ENCODE peak calls at places on chromosomes 13 and 19, in seven cellular contexts. W is foreskin fibroblast, Z is SK-N-MC, T is AG09309, I is H1, P is heart right ventricle, A is Caco-2. M is an unnamed sample.

GRCh38 chr19:35911790-35912189 is 3.7 kb upstream of the TYROBP start:
- DNase-seq in T (no peak), Z (no peak), W (no peak), I (no peak), A (no peak), P (no peak), M (peak)

GRCh38 chr13:79226938-79227337 is 179.1 kb downstream of the RBM26 start:
- DNase-seq in T (no peak), W (no peak), I (peak), Z (no peak), A (no peak), P (no peak), M (no peak)

GRCh38 chr13:98429977-98430785 is 146.7 kb downstream of the STK24 start:
- DNase-seq in W (no peak), Z (no peak), P (no peak), I (no peak), T (no peak), A (no peak), M (no peak)

GRCh38 chr13:42649761-42650289 is 75.9 kb downstream of the TNFSF11 start:
- DNase-seq in P (no peak), Z (no peak), I (no peak), A (no peak), W (no peak), T (no peak), M (no peak)

GRCh38 chr13:32134241-32134801 is 102.7 kb downstream of the FRY start:
- DNase-seq in T (no peak), I (no peak), P (no peak), A (no peak), W (peak), Z (no peak), M (no peak)

GRCh38 chr19:5484398-5485285 is 29.4 kb downstream of the ZNRF4 start:
- DNase-seq in P (no peak), T (no peak), I (no peak), W (no peak), A (no peak), Z (no peak), M (peak)

GRCh38 chr13:98142427-98143156 is at the start of gene FARP1:
- DNase-seq in A (peak), P (peak), T (no peak), W (peak), Z (no peak), I (peak), M (peak)

GRCh38 chr19:17686592-17687042 is 1.5 kb downstream of the UNC13A start:
- DNase-seq in T (no peak), Z (no peak), A (no peak), I (peak), P (peak), W (no peak), M (peak)

GRCh38 chr13:91817250-91817649 is 418.8 kb downstream of the GPC5 start:
- DNase-seq in Z (no peak), W (no peak), A (peak), P (no peak), T (no peak), I (no peak), M (no peak)

GRCh38 chr13:67094952-67095351 is 135.2 kb downstream of the PCDH9 start:
- DNase-seq in W (no peak), P (no peak), T (no peak), Z (no peak), I (no peak), A (no peak), M (no peak)

GRCh38 chr19:14369399-14370168 is 11.7 kb upstream of the ADGRE5 start:
- DNase-seq in I (no peak), W (no peak), A (no peak), T (no peak), P (peak), Z (no peak), M (peak)

GRCh38 chr13:60328073-60328472 is 68.9 kb upstream of the TDRD3 start:
- DNase-seq in P (no peak), I (no peak), A (no peak), Z (no peak), W (no peak), T (no peak), M (no peak)

GRCh38 chr13:44388427-44388826 is 14.8 kb downstream of the SERP2 start:
- DNase-seq in W (no peak), T (no peak), Z (no peak), I (no peak), A (peak), P (no peak), M (no peak)

GRCh38 chr13:32253911-32254399 is 61.2 kb downstream of the ZAR1L start:
- DNase-seq in Z (no peak), W (no peak), A (no peak), I (no peak), P (peak), T (no peak), M (no peak)

GRCh38 chr19:45887311-45887710 is 1.4 kb upstream of the IRF2BP1 start:
- DNase-seq in P (no peak), Z (no peak), I (no peak), W (no peak), A (no peak), T (no peak), M (no peak)

GRCh38 chr13:97257800-97258799 is 36.0 kb downstream of the MBNL2 start:
- DNase-seq in A (peak), P (peak), T (peak), Z (no peak), W (peak), I (no peak), M (peak)

GRCh38 chr19:49553451-49554271 is 25.9 kb downstream of the RCN3 start:
- DNase-seq in T (peak), W (peak), I (no peak), A (peak), Z (no peak), P (no peak), M (no peak)

GRCh38 chr13:63643543-63643942 is 2227.9 kb upstream of the PCDH20 start:
- DNase-seq in P (no peak), Z (no peak), I (no peak), A (no peak), W (peak), T (no peak), M (no peak)

GRCh38 chr13:52137489-52137888 is 8.6 kb upstream of the NEK5 start:
- DNase-seq in I (no peak), W (no peak), P (no peak), Z (no peak), T (no peak), A (no peak), M (no peak)

GRCh38 chr13:92346046-92346445 is 880.6 kb upstream of the GPC6 start:
- DNase-seq in P (no peak), W (no peak), Z (no peak), A (no peak), I (no peak), T (no peak), M (no peak)

GRCh38 chr19:1295169-1296012 is 9.7 kb downstream of the EFNA2 start:
- DNase-seq in P (no peak), I (peak), T (no peak), W (no peak), A (no peak), Z (no peak), M (no peak)

GRCh38 chr19:970695-971094 is 13.4 kb upstream of the WDR18 start:
- DNase-seq in W (no peak), P (no peak), T (no peak), A (peak), Z (no peak), I (peak), M (no peak)

GRCh38 chr13:43246382-43246781 is 223.0 kb downstream of the DNAJC15 start:
- DNase-seq in I (no peak), P (no peak), T (no peak), Z (no peak), A (no peak), W (no peak), M (no peak)

GRCh38 chr19:48905664-48906063 is 5.6 kb downstream of the NUCB1 start:
- DNase-seq in A (no peak), I (no peak), Z (no peak), T (no peak), P (no peak), W (no peak), M (no peak)

GRCh38 chr13:33153421-33154381 is 131.9 kb downstream of the STARD13 start:
- DNase-seq in I (no peak), P (peak), A (peak), W (no peak), T (no peak), Z (no peak), M (peak)

GRCh38 chr19:48982280-48982679 is 10.8 kb downstream of the GYS1 start:
- DNase-seq in T (no peak), A (no peak), P (no peak), I (no peak), Z (no peak), W (no peak), M (no peak)

GRCh38 chr19:3986260-3987041 is 1.2 kb upstream of the EEF2 start:
- DNase-seq in T (peak), A (peak), Z (peak), W (peak), P (peak), I (no peak), M (peak)

GRCh38 chr19:13794388-13794751 is 873 bp upstream of the ZSWIM4 start:
- DNase-seq in W (peak), I (no peak), P (peak), T (peak), A (no peak), Z (no peak), M (peak)

GRCh38 chr13:77724092-77724491 is 26.6 kb downstream of the SLAIN1 start:
- DNase-seq in I (no peak), T (no peak), W (no peak), A (no peak), Z (no peak), P (no peak), M (no peak)
- H3K4me3 ChIP-seq in I (no peak), T (no peak), W (no peak), A (no peak), Z (no peak), P (no peak), M (no peak)

DNA sequence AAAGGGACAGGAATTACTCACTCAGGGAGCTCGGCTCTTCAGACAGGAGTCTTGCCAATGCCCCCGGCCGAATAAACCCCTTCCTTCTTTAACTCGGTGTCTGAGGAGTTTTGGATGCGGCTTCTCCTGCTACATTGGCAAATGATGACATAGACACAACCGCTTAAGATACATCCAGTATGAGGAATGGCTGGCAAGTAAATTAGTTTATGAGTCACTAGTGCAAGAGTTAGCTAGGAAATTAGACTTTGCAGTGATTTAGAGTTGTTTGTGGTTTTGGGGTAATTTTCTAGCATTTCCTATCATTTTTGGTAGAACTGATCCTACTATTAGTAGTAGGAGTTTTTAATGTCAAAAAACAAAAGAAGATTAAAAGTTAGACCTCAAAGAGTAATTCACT is 166.2 kb downstream of the SLITRK1 start:
- DNase-seq in T (no peak), Z (no peak), A (no peak), W (no peak), I (no peak), P (no peak), M (no peak)
- H3K4me3 ChIP-seq in T (no peak), Z (no peak), A (no peak), W (no peak), I (no peak), P (no peak), M (no peak)

GRCh38 chr19:7795555-7796161 is 32.6 kb downstream of the CLEC4M start:
- DNase-seq in A (no peak), W (no peak), Z (no peak), P (no peak), I (no peak), T (no peak), M (no peak)

GRCh38 chr19:7801020-7801570 is 28.9 kb upstream of the EVI5L start:
- DNase-seq in Z (no peak), W (no peak), A (no peak), I (no peak), P (no peak), T (no peak), M (no peak)

GRCh38 chr19:7799640-7800355 is 30.2 kb upstream of the EVI5L start:
- DNase-seq in I (peak), W (peak), T (peak), P (peak), Z (no peak), A (peak), M (peak)
- H3K4me3 ChIP-seq in I (peak), W (peak), T (peak), P (no peak), Z (peak), A (peak), M (no peak)

GRCh38 chr19:11861301-11861700 is 12.8 kb downstream of the ZNF439 start:
- DNase-seq in A (no peak), T (no peak), W (no peak), Z (no peak), P (no peak), I (no peak), M (no peak)

GRCh38 chr19:11856568-11857264 is 8.2 kb downstream of the ZNF439 start:
- DNase-seq in T (no peak), Z (no peak), P (no peak), W (no peak), A (peak), I (no peak), M (no peak)

GRCh38 chr19:11860721-11861120 is 12.2 kb downstream of the ZNF439 start:
- DNase-seq in A (no peak), I (no peak), T (no peak), Z (no peak), P (no peak), W (no peak), M (no peak)
- H3K4me3 ChIP-seq in A (no peak), I (no peak), T (no peak), Z (no peak), P (no peak), W (no peak), M (no peak)

GRCh38 chr13:20414475-20415287 is 111.0 kb downstream of the CRYL1 start:
- DNase-seq in T (no peak), P (no peak), W (no peak), A (no peak), Z (no peak), I (peak), M (no peak)
- H3K4me3 ChIP-seq in T (no peak), P (no peak), W (no peak), A (no peak), Z (no peak), I (peak), M (no peak)

GRCh38 chr19:51572415-51572814 is 1.3 kb downstream of the ZNF175 start:
- DNase-seq in P (no peak), T (no peak), I (no peak), A (no peak), W (no peak), Z (no peak), M (no peak)
- H3K4me3 ChIP-seq in P (no peak), T (peak), I (peak), A (no peak), W (peak), Z (no peak), M (no peak)

GRCh38 chr19:39156891-39157230 is 31.3 kb downstream of the PAK4 start:
- DNase-seq in P (no peak), I (no peak), T (no peak), A (no peak), W (no peak), Z (no peak), M (no peak)
- H3K4me3 ChIP-seq in P (no peak), I (no peak), T (peak), A (no peak), W (no peak), Z (no peak), M (no peak)

GRCh38 chr19:2787115-2787514 is 1.8 kb downstream of the THOP1 start:
- DNase-seq in P (no peak), W (no peak), T (no peak), A (no peak), I (no peak), Z (no peak), M (no peak)

GRCh38 chr19:2782936-2783780 is at the start of gene SGTA:
- DNase-seq in T (peak), W (peak), P (peak), I (peak), A (peak), Z (peak), M (peak)

GRCh38 chr19:2785244-2786000 is at the start of gene THOP1:
- DNase-seq in I (peak), A (peak), P (peak), Z (peak), W (peak), T (peak), M (peak)

GRCh38 chr19:2782357-2782935 is 627 bp downstream of the SGTA start:
- DNase-seq in A (no peak), T (no peak), W (no peak), P (no peak), Z (no peak), I (no peak), M (no peak)

GRCh38 chr19:2783781-2784145 is 690 bp upstream of the SGTA start:
- DNase-seq in T (no peak), I (no peak), A (no peak), Z (no peak), P (no peak), W (no peak), M (no peak)
- H3K4me3 ChIP-seq in T (peak), I (peak), A (peak), Z (peak), P (no peak), W (peak), M (peak)

GRCh38 chr19:41876847-41877489 is at the start of gene CD79A:
- DNase-seq in Z (no peak), I (peak), P (no peak), T (no peak), W (no peak), A (no peak), M (no peak)
- H3K4me3 ChIP-seq in Z (no peak), I (no peak), P (no peak), T (no peak), W (no peak), A (no peak), M (no peak)

GRCh38 chr19:55078996-55079395 is 3.3 kb downstream of the EPS8L1 start:
- DNase-seq in A (no peak), T (no peak), P (no peak), Z (no peak), I (no peak), W (no peak), M (no peak)

GRCh38 chr19:55075366-55075998 is at the start of gene EPS8L1:
- DNase-seq in I (peak), W (no peak), P (no peak), Z (no peak), T (no peak), A (peak), M (no peak)

GRCh38 chr19:55076321-55076720 is 652 bp downstream of the EPS8L1 start:
- DNase-seq in I (peak), A (no peak), W (no peak), T (no peak), P (no peak), Z (no peak), M (no peak)

GRCh38 chr19:55079400-55080038 is 3.9 kb downstream of the EPS8L1 start:
- DNase-seq in I (no peak), P (no peak), W (no peak), Z (no peak), T (no peak), A (no peak), M (no peak)

DNA sequence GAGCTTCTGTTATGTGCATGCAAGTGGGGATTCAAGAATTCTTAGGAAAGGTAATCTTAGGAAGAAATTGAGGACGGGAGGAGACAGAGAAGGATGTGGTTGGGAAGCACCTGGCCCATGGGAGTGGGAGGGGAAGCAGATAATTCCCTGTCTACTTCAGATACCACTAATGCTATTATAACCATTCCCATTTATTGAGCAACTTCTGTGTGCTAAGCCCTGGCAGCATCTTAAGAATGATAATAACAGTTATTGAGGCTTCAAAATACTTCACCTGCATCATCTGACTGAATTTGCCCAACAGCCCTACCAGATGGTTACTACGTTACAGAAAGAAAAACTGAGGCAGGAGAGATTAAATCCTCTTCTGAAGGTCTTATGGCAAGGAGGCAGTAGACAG is 1.4 kb downstream of the EPS8L1 start:
- DNase-seq in P (no peak), A (no peak), W (no peak), T (no peak), Z (no peak), I (no peak), M (no peak)
- H3K4me3 ChIP-seq in P (no peak), A (no peak), W (no peak), T (no peak), Z (no peak), I (no peak), M (no peak)